ENCODE peak calls at places on chromosomes 4 and X, in four cellular contexts. S, A, T and K are unnamed samples.

GRCh38 chrX:154121961-154122360 is 22.1 kb upstream of the OPN1LW start:
- DNase-seq in S (no peak), T (no peak), A (no peak), K (no peak)

GRCh38 chr4:108834787-108835384 is 72.0 kb upstream of the ETNPPL start:
- DNase-seq in A (peak; percentile 62), S (no peak), T (no peak), K (no peak)

GRCh38 chrX:14864626-14865025 is 8.2 kb downstream of the FANCB start:
- DNase-seq in A (no peak), T (no peak), S (peak; percentile 9), K (no peak)

GRCh38 chr4:133081246-133081645 is 67.8 kb upstream of the PCDH10 start:
- DNase-seq in S (no peak), A (no peak), T (no peak), K (no peak)

GRCh38 chr4:16226816-16227461 is 668 bp upstream of the TAPT1 start:
- DNase-seq in S (no peak), T (peak; percentile 82), A (peak; percentile 36), K (no peak)

GRCh38 chr4:38279077-38279476 is 318.9 kb downstream of the PTTG2 start:
- DNase-seq in S (no peak), T (no peak), A (no peak), K (no peak)

GRCh38 chr4:8341691-8342090 is 72.1 kb downstream of the HTRA3 start:
- DNase-seq in T (peak; percentile 63), S (no peak), A (no peak), K (no peak)

GRCh38 chr4:140504261-140504660 is 6.2 kb upstream of the MGAT4D start:
- DNase-seq in A (no peak), T (no peak), S (no peak), K (no peak)

GRCh38 chr4:156991161-156991560 is 19.6 kb upstream of the PDGFC start:
- DNase-seq in S (no peak), T (no peak), A (no peak), K (no peak)

GRCh38 chr4:105845559-105845958 is 49.7 kb upstream of the NPNT start:
- DNase-seq in A (no peak), S (no peak), T (no peak), K (no peak)

GRCh38 chr4:152310223-152310622 is 225.7 kb downstream of the FBXW7 start:
- DNase-seq in A (peak; percentile 16), S (peak; percentile 75), T (no peak), K (peak; percentile 15)

GRCh38 chr4:17662694-17663093 is 48.3 kb downstream of the MED28 start:
- DNase-seq in T (no peak), S (no peak), A (peak; percentile 27), K (no peak)

GRCh38 chrX:115330498-115331138 is 41.1 kb downstream of the LUZP4 start:
- DNase-seq in S (no peak), T (peak; percentile 65), A (peak; percentile 49), K (peak; percentile 33)

GRCh38 chr4:17476811-17477210 is 35.1 kb downstream of the QDPR start:
- DNase-seq in T (no peak), S (no peak), A (no peak), K (no peak)

GRCh38 chr4:34250562-34250961 is 1993.8 kb downstream of the ARAP2 start:
- DNase-seq in A (no peak), T (no peak), S (no peak), K (no peak)

GRCh38 chr4:4677825-4678522 is 136.1 kb upstream of the STX18 start:
- DNase-seq in S (no peak), T (no peak), A (no peak), K (no peak)

GRCh38 chr4:107666134-107666533 is 53.9 kb downstream of the PAPSS1 start:
- DNase-seq in A (no peak), S (no peak), T (no peak), K (peak; percentile 23)

GRCh38 chr4:25666031-25666630 is 10.5 kb downstream of the SLC34A2 start:
- DNase-seq in A (no peak), T (no peak), S (no peak), K (no peak)

GRCh38 chrX:37976153-37976552 is 30.2 kb upstream of the SYTL5 start:
- DNase-seq in S (no peak), A (no peak), T (no peak), K (no peak)

GRCh38 chrX:3384330-3384729 is 37.9 kb upstream of the MXRA5 start:
- DNase-seq in T (no peak), S (peak; percentile 28), A (no peak), K (peak; percentile 2)

GRCh38 chrX:11105080-11105479 is 6.1 kb upstream of the HCCS start:
- DNase-seq in T (no peak), A (no peak), S (no peak), K (no peak)

GRCh38 chr4:68912807-68913206 is 38.8 kb downstream of the UGT2A3 start:
- DNase-seq in T (no peak), A (no peak), S (no peak), K (no peak)

GRCh38 chr4:41214158-41215146 is at the start of gene APBB2:
- DNase-seq in A (peak; percentile 80), S (peak; percentile 83), T (peak; percentile 97), K (peak; percentile 88)

GRCh38 chr4:7326306-7326692 is 108.4 kb downstream of the PSAPL1 start:
- DNase-seq in S (no peak), T (peak; percentile 59), A (no peak), K (no peak)

GRCh38 chr4:110630621-110631402 is 7.9 kb upstream of the PITX2 start:
- DNase-seq in S (no peak), A (no peak), T (no peak), K (no peak)

GRCh38 chr4:55730143-55730931 is 89.3 kb upstream of the EXOC1L start:
- DNase-seq in A (no peak), S (no peak), T (no peak), K (no peak)

GRCh38 chr4:118282692-118283091 is 70.1 kb downstream of the PRSS12 start:
- DNase-seq in T (no peak), A (no peak), S (no peak), K (no peak)

GRCh38 chr4:6988016-6988715 is 55.0 kb upstream of the TADA2B start:
- DNase-seq in S (no peak), T (no peak), A (peak; percentile 69), K (no peak)

GRCh38 chrX:2485789-2486345 is 14.9 kb downstream of the DHRSX start:
- DNase-seq in A (no peak), T (no peak), S (no peak), K (no peak)

GRCh38 chr4:33446953-33447352 is 2726.8 kb downstream of the PCDH7 start:
- DNase-seq in A (no peak), S (no peak), T (no peak), K (no peak)

GRCh38 chr4:57926311-57926710 is 816.1 kb upstream of the IGFBP7 start:
- DNase-seq in A (no peak), S (no peak), T (no peak), K (no peak)

GRCh38 chr4:143693856-143694255 is 6.6 kb downstream of the FREM3 start:
- DNase-seq in T (no peak), A (no peak), S (no peak), K (no peak)

GRCh38 chr4:85724801-85725548 is 250.0 kb downstream of the ARHGAP24 start:
- DNase-seq in T (no peak), A (no peak), S (no peak), K (no peak)

GRCh38 chr4:175784986-175785525 is 27.0 kb downstream of the GPM6A start:
- DNase-seq in S (no peak), T (no peak), A (no peak), K (no peak)